ENCODE peak calls at places on chromosomes 16 and 17, in five cellular contexts. A is retina, X is left cardiac atrium, Y is glomerular endothelial cell, Z is left ventricle myocardium inferior. E is an unnamed sample.

GRCh38 chr17:78348055-78348745 is 11.7 kb downstream of the SOCS3 start:
- DNase-seq in Y (no peak), X (no peak), A (no peak), Z (no peak), E (no peak)

GRCh38 chr17:63631626-63632025 is 9.4 kb downstream of the MAP3K3 start:
- DNase-seq in Y (no peak), A (no peak), Z (no peak), X (no peak), E (peak)

GRCh38 chr17:58338907-58339774 is 10.5 kb upstream of the TSPOAP1 start:
- DNase-seq in X (peak), Y (no peak), A (peak), Z (peak), E (peak)

GRCh38 chr17:49548051-49548505 is 27.6 kb upstream of the NXPH3 start:
- DNase-seq in Z (peak), A (no peak), X (no peak), Y (no peak), E (no peak)

GRCh38 chr17:17355426-17355825 is 52.3 kb downstream of the NT5M start:
- DNase-seq in X (no peak), Y (no peak), A (no peak), Z (no peak), E (no peak)

GRCh38 chr16:73065617-73066313 is 17.8 kb upstream of the ZFHX3 start:
- DNase-seq in Z (peak), Y (no peak), A (no peak), X (peak), E (peak)

GRCh38 chr16:89035698-89036570 is 57.7 kb upstream of the ACSF3 start:
- DNase-seq in Z (peak), Y (no peak), X (no peak), A (no peak), E (no peak)

GRCh38 chr17:65794572-65794971 is 233.1 kb upstream of the AXIN2 start:
- DNase-seq in X (no peak), A (no peak), Y (no peak), Z (no peak), E (peak)

GRCh38 chr16:87170310-87170709 is 146.9 kb downstream of the C16orf95 start:
- DNase-seq in A (no peak), Z (no peak), Y (no peak), X (no peak), E (no peak)

GRCh38 chr17:77203846-77204245 is 63.1 kb downstream of the SEC14L1 start:
- DNase-seq in Y (no peak), Z (no peak), A (no peak), X (no peak), E (no peak)

GRCh38 chr16:85819245-85819644 is 19.8 kb downstream of the COX4I1 start:
- DNase-seq in Y (peak), A (peak), X (peak), Z (peak), E (peak)

GRCh38 chr17:27473748-27474609 is 17.7 kb downstream of the KSR1 start:
- DNase-seq in Y (peak), Z (peak), X (peak), A (no peak), E (no peak)

GRCh38 chr17:48153711-48154642 is 46.4 kb downstream of the SNX11 start:
- DNase-seq in Y (peak), Z (no peak), X (no peak), A (peak), E (peak)

GRCh38 chr17:76125391-76125675 is 15.7 kb downstream of the FOXJ1 start:
- DNase-seq in Y (no peak), A (no peak), Z (no peak), X (no peak), E (no peak)

GRCh38 chr17:7992924-7993323 is 9.5 kb upstream of the GUCY2D start:
- DNase-seq in A (no peak), X (no peak), Y (no peak), Z (no peak), E (no peak)

GRCh38 chr16:74734361-74735161 is 33.9 kb upstream of the MLKL start:
- DNase-seq in A (peak), X (no peak), Z (no peak), Y (no peak), E (peak)

GRCh38 chr17:72915631-72916081 is 176.8 kb downstream of the SLC39A11 start:
- DNase-seq in A (no peak), Y (no peak), Z (no peak), X (no peak), E (no peak)

GRCh38 chr16:9099131-9099625 is 7.7 kb downstream of the HAPSTR1 start:
- DNase-seq in Y (no peak), Z (no peak), A (no peak), X (no peak), E (no peak)

GRCh38 chr17:50056961-50057330 is 1.0 kb downstream of the ITGA3 start:
- DNase-seq in X (no peak), Y (no peak), A (no peak), Z (no peak), E (peak)

GRCh38 chr16:73172621-73173312 is 124.8 kb upstream of the ZFHX3 start:
- DNase-seq in Z (peak), Y (no peak), A (no peak), X (peak), E (peak)

GRCh38 chr16:11609474-11610120 is 22.9 kb upstream of the LITAF start:
- DNase-seq in Z (no peak), Y (no peak), X (no peak), A (peak), E (peak)

GRCh38 chr17:7294614-7295153 is at the start of gene YBX2:
- DNase-seq in Z (peak), X (peak), Y (no peak), A (peak), E (peak)

GRCh38 chr16:2751577-2752034 is 832 bp upstream of the SRRM2 start:
- DNase-seq in Z (no peak), Y (no peak), A (no peak), X (no peak), E (no peak)

GRCh38 chr16:31117384-31118222 is at the start of gene KAT8:
- DNase-seq in Y (peak), X (peak), Z (peak), A (peak), E (peak)

E was measured in neural progenitor cell.